ENCODE peak calls at places on chromosome 5, in four cellular contexts. One of them, this sample, is unnamed.

GRCh38 chr5:91357012-91357634 is 26.0 kb downstream of the ARRDC3 start:
- DNase-seq in GM12865: no peak
- DNase-seq in prostate gland: no peak
- DNase-seq in NB4: no peak
- DNase-seq in this sample: no peak

GRCh38 chr5:135051872-135052271 is 17.8 kb upstream of the PITX1 start:
- DNase-seq in NB4: no peak
- DNase-seq in GM12865: no peak
- DNase-seq in prostate gland: no peak
- DNase-seq in this sample: no peak

GRCh38 chr5:133035224-133035623 is 8.9 kb upstream of the ZCCHC10 start:
- DNase-seq in NB4: peak
- DNase-seq in GM12865: no peak
- DNase-seq in prostate gland: no peak
- DNase-seq in this sample: no peak

GRCh38 chr5:172200476-172200875 is 6.5 kb downstream of the EFCAB9 start:
- DNase-seq in prostate gland: no peak
- DNase-seq in GM12865: no peak
- DNase-seq in NB4: no peak
- DNase-seq in this sample: no peak

GRCh38 chr5:133052317-133053175 is 733 bp downstream of the HSPA4 start:
- DNase-seq in GM12865: peak
- DNase-seq in NB4: peak
- DNase-seq in prostate gland: peak
- DNase-seq in this sample: peak

GRCh38 chr5:157603333-157604190 is 28.0 kb upstream of the ADAM19 start:
- DNase-seq in GM12865: peak
- DNase-seq in prostate gland: no peak
- DNase-seq in NB4: peak
- DNase-seq in this sample: peak

GRCh38 chr5:149135536-149136201 is 5.6 kb upstream of the ABLIM3 start:
- DNase-seq in prostate gland: no peak
- DNase-seq in GM12865: no peak
- DNase-seq in NB4: no peak
- DNase-seq in this sample: no peak

GRCh38 chr5:30501065-30501464 is 692.4 kb upstream of the CDH6 start:
- DNase-seq in prostate gland: no peak
- DNase-seq in GM12865: no peak
- DNase-seq in NB4: no peak
- DNase-seq in this sample: no peak

GRCh38 chr5:65066385-65066784 is 297.7 kb downstream of the CWC27 start:
- DNase-seq in prostate gland: peak
- DNase-seq in NB4: peak
- DNase-seq in GM12865: peak
- DNase-seq in this sample: no peak

GRCh38 chr5:145680169-145680568 is 155.0 kb downstream of the PRELID2 start:
- DNase-seq in prostate gland: no peak
- DNase-seq in GM12865: no peak
- DNase-seq in NB4: no peak
- DNase-seq in this sample: peak

GRCh38 chr5:60810438-60811085 is 33.5 kb downstream of the ELOVL7 start:
- DNase-seq in prostate gland: no peak
- DNase-seq in GM12865: no peak
- DNase-seq in NB4: no peak
- DNase-seq in this sample: peak

GRCh38 chr5:62100201-62100600 is 205.8 kb upstream of the KIF2A start:
- DNase-seq in NB4: no peak
- DNase-seq in GM12865: no peak
- DNase-seq in prostate gland: no peak
- DNase-seq in this sample: no peak

GRCh38 chr5:102886586-102886985 is 131.5 kb downstream of the PAM start:
- DNase-seq in NB4: no peak
- DNase-seq in GM12865: no peak
- DNase-seq in prostate gland: no peak
- DNase-seq in this sample: no peak

GRCh38 chr5:58069016-58069705 is 390.7 kb downstream of the PLK2 start:
- DNase-seq in GM12865: no peak
- DNase-seq in NB4: no peak
- DNase-seq in prostate gland: no peak
- DNase-seq in this sample: no peak

GRCh38 chr5:600551-601541 is 11.3 kb upstream of the CEP72 start:
- DNase-seq in GM12865: no peak
- DNase-seq in prostate gland: no peak
- DNase-seq in NB4: no peak
- DNase-seq in this sample: peak

GRCh38 chr5:23930985-23931384 is 423.6 kb downstream of the PRDM9 start:
- DNase-seq in GM12865: no peak
- DNase-seq in NB4: peak
- DNase-seq in prostate gland: no peak
- DNase-seq in this sample: no peak

GRCh38 chr5:35794688-35795375 is 61.9 kb upstream of the IL7R start:
- DNase-seq in NB4: no peak
- DNase-seq in prostate gland: no peak
- DNase-seq in GM12865: no peak
- DNase-seq in this sample: no peak

GRCh38 chr5:104344809-104345512 is 782.4 kb upstream of the NUDT12 start:
- DNase-seq in NB4: no peak
- DNase-seq in GM12865: no peak
- DNase-seq in prostate gland: no peak
- DNase-seq in this sample: no peak

GRCh38 chr5:144187699-144188294 is 17.1 kb downstream of the KCTD16 start:
- DNase-seq in GM12865: peak
- DNase-seq in NB4: peak
- DNase-seq in prostate gland: peak
- DNase-seq in this sample: peak

GRCh38 chr5:54905942-54906537 is 79.4 kb downstream of the ESM1 start:
- DNase-seq in prostate gland: peak
- DNase-seq in GM12865: peak
- DNase-seq in NB4: peak
- DNase-seq in this sample: peak

GRCh38 chr5:124841829-124842712 is 95.6 kb upstream of the ZNF608 start:
- DNase-seq in GM12865: no peak
- DNase-seq in NB4: no peak
- DNase-seq in prostate gland: peak
- DNase-seq in this sample: no peak

GRCh38 chr5:123097483-123097870 is 8.4 kb downstream of the PRDM6 start:
- DNase-seq in prostate gland: no peak
- DNase-seq in NB4: no peak
- DNase-seq in GM12865: no peak
- DNase-seq in this sample: no peak

GRCh38 chr5:59174248-59174844 is 591.5 kb downstream of the RAB3C start:
- DNase-seq in NB4: peak
- DNase-seq in GM12865: peak
- DNase-seq in prostate gland: peak
- DNase-seq in this sample: peak

GRCh38 chr5:59061377-59061776 is 478.5 kb downstream of the RAB3C start:
- DNase-seq in prostate gland: no peak
- DNase-seq in NB4: no peak
- DNase-seq in GM12865: no peak
- DNase-seq in this sample: no peak

GRCh38 chr5:149656576-149657182 is 73.4 kb upstream of the PPARGC1B start:
- DNase-seq in prostate gland: no peak
- DNase-seq in NB4: peak
- DNase-seq in GM12865: peak
- DNase-seq in this sample: peak

GRCh38 chr5:143577554-143577953 is 174.1 kb upstream of the NR3C1 start:
- DNase-seq in prostate gland: no peak
- DNase-seq in GM12865: no peak
- DNase-seq in NB4: no peak
- DNase-seq in this sample: no peak

GRCh38 chr5:37875051-37875787 is 35.4 kb upstream of the GDNF start:
- DNase-seq in GM12865: peak
- DNase-seq in prostate gland: no peak
- DNase-seq in NB4: peak
- DNase-seq in this sample: no peak

GRCh38 chr5:122972877-122973276 is 63.6 kb downstream of the PPIC start:
- DNase-seq in NB4: no peak
- DNase-seq in GM12865: no peak
- DNase-seq in prostate gland: no peak
- DNase-seq in this sample: no peak

GRCh38 chr5:13831236-13831810 is 113.2 kb downstream of the DNAH5 start:
- DNase-seq in GM12865: no peak
- DNase-seq in prostate gland: no peak
- DNase-seq in NB4: no peak
- DNase-seq in this sample: no peak

GRCh38 chr5:65213921-65214525 is 267.7 kb downstream of the ADAMTS6 start:
- DNase-seq in NB4: peak
- DNase-seq in GM12865: peak
- DNase-seq in prostate gland: no peak
- DNase-seq in this sample: peak

GRCh38 chr5:139341187-139341688 is 416 bp upstream of the PAIP2 start:
- DNase-seq in GM12865: no peak
- DNase-seq in prostate gland: no peak
- DNase-seq in NB4: no peak
- DNase-seq in this sample: no peak

GRCh38 chr5:21931076-21931475 is 922.1 kb downstream of the CDH12 start:
- DNase-seq in GM12865: no peak
- DNase-seq in prostate gland: no peak
- DNase-seq in NB4: no peak
- DNase-seq in this sample: no peak

GRCh38 chr5:150358261-150359095 is 981 bp downstream of the TCOF1 start:
- DNase-seq in GM12865: peak
- DNase-seq in NB4: no peak
- DNase-seq in prostate gland: no peak
- DNase-seq in this sample: no peak

GRCh38 chr5:36882250-36882649 is 5.7 kb downstream of the NIPBL start:
- DNase-seq in NB4: peak
- DNase-seq in GM12865: peak
- DNase-seq in prostate gland: no peak
- DNase-seq in this sample: no peak

GRCh38 chr5:135364416-135365262 is 34.4 kb downstream of the MACROH2A1 start:
- DNase-seq in GM12865: no peak
- DNase-seq in prostate gland: peak
- DNase-seq in NB4: no peak
- DNase-seq in this sample: no peak

GRCh38 chr5:67294266-67294938 is 97.8 kb upstream of the CD180 start:
- DNase-seq in prostate gland: no peak
- DNase-seq in NB4: no peak
- DNase-seq in GM12865: no peak
- DNase-seq in this sample: no peak
- TF ChIP-seq CTCF in prostate gland: no peak
- TF ChIP-seq CTCF in NB4: no peak
- TF ChIP-seq CTCF in GM12865: no peak
- TF ChIP-seq CTCF in this sample: no peak

GRCh38 chr5:126615286-126615685 is 14.5 kb downstream of the PHAX start:
- DNase-seq in prostate gland: no peak
- DNase-seq in NB4: no peak
- DNase-seq in GM12865: peak
- DNase-seq in this sample: no peak
- TF ChIP-seq CTCF in prostate gland: no peak
- TF ChIP-seq CTCF in NB4: no peak
- TF ChIP-seq CTCF in GM12865: peak
- TF ChIP-seq CTCF in this sample: no peak

DNA sequence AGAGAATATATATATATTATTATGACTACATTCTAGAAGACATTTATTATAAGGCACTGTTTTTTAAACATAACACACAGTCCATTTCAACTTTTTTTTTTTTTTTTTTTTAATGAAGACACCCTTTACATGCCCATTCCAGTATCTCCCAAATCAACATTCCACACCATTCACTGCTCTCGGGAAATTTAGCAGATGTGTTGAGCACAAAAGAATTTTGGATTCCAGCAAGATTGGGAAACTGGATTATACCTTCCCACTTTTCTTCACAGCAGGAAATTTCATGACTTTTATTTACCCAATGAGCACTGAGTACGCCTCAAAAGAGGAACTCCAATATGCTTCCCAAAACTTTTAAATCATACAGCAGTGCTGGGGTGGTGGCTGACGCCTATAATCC is 333.6 kb upstream of the DAB2 start:
- DNase-seq in prostate gland: no peak
- DNase-seq in NB4: no peak
- DNase-seq in GM12865: no peak
- DNase-seq in this sample: no peak
- TF ChIP-seq CTCF in prostate gland: no peak
- TF ChIP-seq CTCF in NB4: no peak
- TF ChIP-seq CTCF in GM12865: no peak
- TF ChIP-seq CTCF in this sample: no peak

GRCh38 chr5:2207966-2208544 is 325.3 kb upstream of the IRX4 start:
- DNase-seq in GM12865: no peak
- DNase-seq in NB4: peak
- DNase-seq in prostate gland: peak
- DNase-seq in this sample: no peak
- TF ChIP-seq CTCF in GM12865: no peak
- TF ChIP-seq CTCF in NB4: peak
- TF ChIP-seq CTCF in prostate gland: peak
- TF ChIP-seq CTCF in this sample: no peak

GRCh38 chr5:34657550-34657921 is 1.4 kb downstream of the RAI14 start:
- DNase-seq in GM12865: no peak
- DNase-seq in prostate gland: no peak
- DNase-seq in NB4: no peak
- DNase-seq in this sample: peak

GRCh38 chr5:34655354-34655991 is 655 bp upstream of the RAI14 start:
- DNase-seq in NB4: peak
- DNase-seq in prostate gland: peak
- DNase-seq in GM12865: peak
- DNase-seq in this sample: peak

GRCh38 chr5:34658023-34658422 is 1.9 kb downstream of the RAI14 start:
- DNase-seq in NB4: no peak
- DNase-seq in prostate gland: no peak
- DNase-seq in GM12865: no peak
- DNase-seq in this sample: no peak

GRCh38 chr5:34656001-34656699 is at the start of gene RAI14:
- DNase-seq in GM12865: peak
- DNase-seq in NB4: peak
- DNase-seq in prostate gland: peak
- DNase-seq in this sample: peak

GRCh38 chr5:34656700-34657549 is 797 bp downstream of the RAI14 start:
- DNase-seq in GM12865: no peak
- DNase-seq in prostate gland: peak
- DNase-seq in NB4: no peak
- DNase-seq in this sample: peak
- TF ChIP-seq CTCF in GM12865: no peak
- TF ChIP-seq CTCF in prostate gland: no peak
- TF ChIP-seq CTCF in NB4: no peak
- TF ChIP-seq CTCF in this sample: no peak

GRCh38 chr5:29252390-29252789 is 1941.1 kb upstream of the CDH6 start:
- DNase-seq in GM12865: no peak
- DNase-seq in prostate gland: no peak
- DNase-seq in NB4: no peak
- DNase-seq in this sample: no peak
- TF ChIP-seq CTCF in GM12865: no peak
- TF ChIP-seq CTCF in prostate gland: no peak
- TF ChIP-seq CTCF in NB4: no peak
- TF ChIP-seq CTCF in this sample: no peak

DNA sequence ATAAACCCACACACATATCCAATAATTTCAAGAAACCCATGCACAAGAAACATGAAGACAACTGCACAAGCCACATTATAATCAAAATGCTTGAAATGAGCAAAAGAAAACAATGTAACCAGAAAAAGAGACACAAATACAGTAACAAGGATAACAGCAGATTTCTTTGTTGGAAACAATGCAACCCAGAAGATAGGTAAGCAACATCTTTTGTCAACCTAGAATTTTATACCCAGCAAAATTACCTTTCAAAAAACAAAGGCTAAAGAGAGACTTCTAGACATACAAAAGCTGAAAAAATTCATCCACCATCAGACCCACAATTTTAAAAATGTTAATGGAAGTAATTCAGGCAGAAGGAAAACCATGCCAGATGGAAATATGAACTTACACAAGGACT is 5.0 kb upstream of the COL23A1 start:
- DNase-seq in NB4: no peak
- DNase-seq in prostate gland: no peak
- DNase-seq in GM12865: no peak
- DNase-seq in this sample: no peak
- TF ChIP-seq CTCF in NB4: no peak
- TF ChIP-seq CTCF in prostate gland: no peak
- TF ChIP-seq CTCF in GM12865: no peak
- TF ChIP-seq CTCF in this sample: no peak

This sample was measured in Calu3.